ENCODE peak calls at places on chromosomes 1 and 21, in nine cellular contexts. X is GM23338, R is MM.1S, Z is fibroblast of lung, Q is Karpas-422, J is HCT116, P is mesendoderm, F is astrocyte, I is PC-3. E is an unnamed sample. For H3K27me3, the result is how much of the 10 kb centered on the place peaks cover.

GRCh38 chr1:96674909-96675308 is 46.7 kb upstream of the PTBP2 start:
- DNase-seq in X (peak), R (no peak), Z (no peak), Q (no peak), J (no peak), P (peak), F (no peak), I (no peak), E (no peak)

GRCh38 chr1:208146650-208147049 is 97.5 kb downstream of the PLXNA2 start:
- DNase-seq in X (no peak), R (no peak), Z (no peak), Q (no peak), J (no peak), P (no peak), F (no peak), I (no peak), E (no peak)

GRCh38 chr21:23977971-23978370 is 1629.3 kb downstream of the MRPL39 start:
- DNase-seq in X (no peak), R (no peak), Z (peak), Q (no peak), J (no peak), P (no peak), F (peak), I (no peak), E (no peak)

GRCh38 chr1:61141288-61142044 is 59.1 kb downstream of the NFIA start:
- DNase-seq in X (no peak), R (peak), Z (peak), Q (no peak), J (no peak), P (peak), F (peak), I (peak), E (no peak)

GRCh38 chr21:36583591-36583990 is 103.7 kb upstream of the CLDN14 start:
- DNase-seq in X (no peak), R (no peak), Z (no peak), Q (no peak), J (no peak), P (no peak), F (no peak), I (no peak), E (no peak)

GRCh38 chr1:55233149-55233777 is 18.1 kb upstream of the USP24 start:
- DNase-seq in X (no peak), R (no peak), Z (peak), Q (no peak), J (no peak), P (peak), F (no peak), I (peak), E (no peak)

GRCh38 chr1:201119206-201119814 is 7.1 kb upstream of the CACNA1S start:
- DNase-seq in X (peak), R (peak), Z (peak), Q (peak), J (peak), P (peak), F (peak), I (peak), E (no peak)

GRCh38 chr1:150708595-150708994 is 11.6 kb upstream of the GOLPH3L start:
- DNase-seq in X (no peak), R (no peak), Z (no peak), Q (no peak), J (no peak), P (no peak), F (no peak), I (no peak), E (no peak)

GRCh38 chr1:158045639-158046038 is 52.2 kb downstream of the KIRREL1 start:
- DNase-seq in X (peak), R (no peak), Z (peak), Q (no peak), J (no peak), P (peak), F (peak), I (no peak), E (no peak)

DNA sequence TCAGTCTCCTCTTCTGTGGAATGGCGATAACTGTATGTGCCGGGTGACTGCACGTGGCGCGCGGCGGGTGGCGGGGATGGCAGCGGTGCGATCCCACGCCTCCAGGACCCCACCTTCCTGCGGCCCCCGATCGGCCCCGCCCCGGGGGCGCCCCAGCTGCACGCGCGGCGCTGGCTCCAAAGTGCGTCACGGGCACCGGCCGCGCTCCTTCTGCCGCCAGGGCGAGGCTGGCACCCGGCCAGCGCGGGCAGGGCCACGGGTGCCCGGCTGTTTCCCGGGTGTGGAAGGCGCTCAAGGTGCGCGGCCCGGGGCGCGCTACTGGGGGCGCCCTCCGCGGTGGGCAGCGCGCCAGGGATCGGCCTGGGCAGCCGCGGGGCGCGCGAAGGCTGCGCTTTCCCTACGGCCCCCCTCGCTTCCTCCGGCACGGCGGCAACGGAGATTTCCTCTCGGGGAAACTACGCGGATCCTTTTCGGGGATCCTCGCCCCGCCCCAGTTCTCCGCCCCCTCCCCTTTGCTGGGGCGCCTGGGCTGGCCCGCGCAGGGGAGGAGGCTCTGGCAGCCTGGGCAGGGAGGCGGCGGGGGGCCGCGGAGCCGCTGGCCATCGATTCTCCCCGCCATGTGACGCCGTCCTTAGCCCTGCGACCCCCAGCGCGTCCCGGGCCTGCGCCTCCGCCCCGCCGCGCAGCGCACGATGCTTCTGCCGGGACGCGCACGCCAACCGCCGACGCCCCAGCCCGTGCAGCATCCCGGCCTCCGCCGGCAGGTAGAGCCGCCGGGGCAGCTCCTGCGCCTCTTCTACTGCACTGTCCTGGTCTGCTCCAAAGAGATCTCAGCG is at the start of gene EVA1C:
- DNase-seq in X (peak), R (no peak), Z (peak), Q (no peak), J (no peak), P (peak), F (no peak), I (peak), E (no peak)
- H3K4me2 ChIP-seq in X (peak), R (peak), Z (peak), Q (no peak), J (peak), P (peak), F (peak), I (peak), E (no peak)

DNA sequence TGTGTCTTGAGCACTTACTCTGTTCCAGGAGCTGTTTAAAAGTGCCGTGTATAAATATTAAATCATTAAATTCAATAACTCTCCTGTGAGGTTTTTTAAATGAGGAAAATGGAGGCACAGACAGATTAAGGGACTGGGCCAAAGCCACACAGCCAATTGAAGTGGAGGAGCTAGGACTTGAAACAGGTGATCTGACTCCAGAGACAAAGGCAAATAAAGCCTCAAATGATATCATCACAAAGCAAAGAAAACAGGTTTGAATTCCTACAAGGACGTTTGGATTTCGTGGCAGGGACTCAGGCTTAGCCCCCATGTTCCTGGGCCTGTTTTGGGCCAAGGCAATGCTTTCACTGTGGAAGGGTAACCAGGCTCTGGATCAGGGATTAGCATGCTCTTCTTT is 45.2 kb upstream of the DMBX1 start:
- DNase-seq in X (no peak), R (no peak), Z (no peak), Q (no peak), J (no peak), P (no peak), F (no peak), I (no peak), E (no peak)
- H3K27me3 ChIP-seq in X (half or more), R (under half), Z (under half), Q (under half), J (under half), P (under half), F (under half), I (under half), E (under half)

GRCh38 chr1:205239078-205239477 is 11.3 kb downstream of the TMCC2 start:
- DNase-seq in X (no peak), R (no peak), Z (no peak), Q (no peak), J (no peak), P (no peak), F (no peak), I (no peak), E (no peak)
- H3K4me3 ChIP-seq in X (no peak), R (no peak), Z (no peak), Q (no peak), J (no peak), P (no peak), F (no peak), I (no peak), E (no peak)

GRCh38 chr1:173049327-173049639 is 1.5 kb downstream of the TNFSF18 start:
- DNase-seq in X (no peak), R (no peak), Z (no peak), Q (no peak), J (no peak), P (no peak), F (no peak), I (no peak), E (no peak)
- H3K4me2 ChIP-seq in X (no peak), R (no peak), Z (no peak), Q (no peak), J (peak), P (no peak), F (no peak), I (peak), E (no peak)

GRCh38 chr1:79773385-79773784 is 766.9 kb upstream of the ADGRL4 start:
- DNase-seq in X (no peak), R (no peak), Z (no peak), Q (no peak), J (no peak), P (no peak), F (no peak), I (no peak), E (no peak)
- H3K27me3 ChIP-seq in X (under half), R (under half), Z (under half), Q (under half), J (under half), P (under half), F (under half), I (under half), E (under half)

DNA sequence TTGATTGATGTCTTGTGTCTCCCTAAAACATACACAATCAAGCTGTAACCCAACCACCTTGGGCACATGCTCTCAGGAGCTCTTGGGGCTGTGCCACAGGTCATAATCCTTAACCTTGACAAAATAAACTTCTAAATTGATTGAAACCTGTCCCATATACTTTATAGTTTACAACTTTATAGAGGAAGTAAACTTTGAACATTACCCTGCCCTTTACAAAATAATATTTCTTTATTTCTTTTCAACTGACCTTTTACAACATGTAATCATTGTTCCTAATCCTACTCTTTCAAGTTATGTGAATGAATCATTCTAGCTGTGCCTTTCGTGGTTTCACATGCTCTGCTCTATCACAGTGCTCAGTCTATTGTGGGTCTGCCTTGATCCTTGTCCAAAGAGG is 118.3 kb upstream of the ATP1A1 start:
- DNase-seq in X (no peak), R (no peak), Z (peak), Q (no peak), J (no peak), P (no peak), F (no peak), I (no peak), E (no peak)
- H3K4me3 ChIP-seq in X (no peak), R (no peak), Z (no peak), Q (no peak), J (no peak), P (no peak), F (no peak), I (no peak), E (no peak)

GRCh38 chr1:145788580-145788979 is 35.3 kb downstream of the RNF115 start:
- DNase-seq in X (no peak), R (no peak), Z (no peak), Q (no peak), J (no peak), P (no peak), F (no peak), I (no peak), E (no peak)

GRCh38 chr1:145782166-145783099 is 41.5 kb downstream of the RNF115 start:
- DNase-seq in X (no peak), R (no peak), Z (peak), Q (no peak), J (peak), P (no peak), F (peak), I (peak), E (no peak)

GRCh38 chr1:145786271-145786670 is 37.6 kb downstream of the RNF115 start:
- DNase-seq in X (no peak), R (peak), Z (no peak), Q (no peak), J (no peak), P (no peak), F (no peak), I (no peak), E (no peak)

GRCh38 chr1:145784409-145784808 is 39.5 kb downstream of the RNF115 start:
- DNase-seq in X (no peak), R (no peak), Z (peak), Q (no peak), J (no peak), P (no peak), F (peak), I (no peak), E (no peak)

GRCh38 chr1:145785481-145785880 is 38.4 kb downstream of the RNF115 start:
- DNase-seq in X (no peak), R (peak), Z (no peak), Q (no peak), J (no peak), P (no peak), F (no peak), I (peak), E (no peak)
- H3K4me2 ChIP-seq in X (no peak), R (peak), Z (peak), Q (no peak), J (no peak), P (no peak), F (no peak), I (peak), E (no peak)

DNA sequence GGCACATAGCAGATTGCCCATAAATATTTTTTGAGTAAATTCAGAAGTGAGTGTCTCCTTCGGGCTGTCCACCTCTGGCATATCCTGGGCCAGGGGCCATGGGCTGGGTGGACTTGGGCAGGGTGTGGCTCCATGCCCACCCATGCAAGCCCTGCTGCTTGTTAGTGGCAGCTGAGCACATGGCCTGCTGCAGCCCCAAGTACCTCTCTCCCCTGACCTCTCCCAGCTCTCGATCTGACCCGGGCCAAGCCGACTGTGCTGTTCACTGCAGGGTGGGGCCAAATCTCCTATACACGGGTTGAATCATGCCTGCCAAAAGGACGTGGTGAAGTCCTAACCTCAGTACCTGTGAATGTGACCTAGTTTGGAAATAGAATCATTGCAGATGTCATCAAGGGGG is 132.5 kb upstream of the C1orf174 start:
- DNase-seq in X (no peak), R (no peak), Z (no peak), Q (no peak), J (no peak), P (no peak), F (no peak), I (no peak), E (no peak)
- H3K27me3 ChIP-seq in X (under half), R (half or more), Z (under half), Q (under half), J (under half), P (under half), F (under half), I (half or more), E (under half)